ENCODE peak calls at places on chromosomes 16 and 17, in four cellular contexts. M, Q, U and C are unnamed samples.

GRCh38 chr16:57383276-57384247 is 11.3 kb downstream of the CX3CL1 start:
- DNase-seq in M (peak), Q (no peak), U (no peak), C (no peak)

GRCh38 chr17:74369665-74370490 is 2.6 kb downstream of the GPR142 start:
- DNase-seq in M (no peak), Q (no peak), U (no peak), C (no peak)

GRCh38 chr17:81863123-81863675 is 2.9 kb upstream of the P4HB start:
- DNase-seq in M (no peak), Q (no peak), U (no peak), C (no peak)

GRCh38 chr16:30656974-30657865 is 1.0 kb upstream of the FBRS start:
- DNase-seq in M (no peak), Q (no peak), U (no peak), C (no peak)

GRCh38 chr17:48613862-48614694 is 1.0 kb downstream of the HOXB8 start:
- DNase-seq in M (no peak), Q (no peak), U (no peak), C (no peak)

GRCh38 chr16:23710008-23710407 is 3.0 kb downstream of the ERN2 start:
- DNase-seq in M (no peak), Q (no peak), U (no peak), C (no peak)

GRCh38 chr17:11651089-11651488 is 52.8 kb downstream of the DNAH9 start:
- DNase-seq in M (no peak), Q (no peak), U (no peak), C (no peak)

GRCh38 chr16:7404217-7404616 is 71.6 kb downstream of the RBFOX1 start:
- DNase-seq in M (no peak), Q (no peak), U (no peak), C (no peak)

GRCh38 chr16:50592996-50593395 is 44.8 kb downstream of the NKD1 start:
- DNase-seq in M (no peak), Q (no peak), U (no peak), C (no peak)

GRCh38 chr17:862584-862983 is 80.4 kb downstream of the MRM3 start:
- DNase-seq in M (no peak), Q (no peak), U (no peak), C (no peak)

GRCh38 chr16:14324581-14324980 is 253.5 kb downstream of the MRTFB start:
- DNase-seq in M (peak), Q (no peak), U (no peak), C (no peak)

GRCh38 chr16:67411339-67411738 is 4.9 kb downstream of the ZDHHC1 start:
- DNase-seq in M (no peak), Q (no peak), U (no peak), C (no peak)

GRCh38 chr16:86396318-86396882 is 113.9 kb upstream of the FOXF1 start:
- DNase-seq in M (peak), Q (no peak), U (no peak), C (no peak)

GRCh38 chr17:43545383-43545632 is 832 bp downstream of the ETV4 start:
- DNase-seq in M (no peak), Q (peak), U (no peak), C (peak)

GRCh38 chr17:81258292-81258691 is 19.2 kb downstream of the NDUFAF8 start:
- DNase-seq in M (no peak), Q (no peak), U (no peak), C (no peak)

GRCh38 chr17:4194796-4195195 is 51.8 kb downstream of the CYB5D2 start:
- DNase-seq in M (no peak), Q (no peak), U (no peak), C (no peak)

GRCh38 chr16:10611825-10612342 is 31.5 kb upstream of the EMP2 start:
- DNase-seq in M (no peak), Q (no peak), U (no peak), C (no peak)

GRCh38 chr16:10613771-10614485 is 33.5 kb upstream of the EMP2 start:
- DNase-seq in M (no peak), Q (no peak), U (no peak), C (peak)

GRCh38 chr16:10610499-10611184 is 30.2 kb upstream of the EMP2 start:
- DNase-seq in M (no peak), Q (no peak), U (no peak), C (no peak)

GRCh38 chr16:10614685-10615084 is 34.3 kb upstream of the EMP2 start:
- DNase-seq in M (no peak), Q (no peak), U (no peak), C (no peak)

DNA sequence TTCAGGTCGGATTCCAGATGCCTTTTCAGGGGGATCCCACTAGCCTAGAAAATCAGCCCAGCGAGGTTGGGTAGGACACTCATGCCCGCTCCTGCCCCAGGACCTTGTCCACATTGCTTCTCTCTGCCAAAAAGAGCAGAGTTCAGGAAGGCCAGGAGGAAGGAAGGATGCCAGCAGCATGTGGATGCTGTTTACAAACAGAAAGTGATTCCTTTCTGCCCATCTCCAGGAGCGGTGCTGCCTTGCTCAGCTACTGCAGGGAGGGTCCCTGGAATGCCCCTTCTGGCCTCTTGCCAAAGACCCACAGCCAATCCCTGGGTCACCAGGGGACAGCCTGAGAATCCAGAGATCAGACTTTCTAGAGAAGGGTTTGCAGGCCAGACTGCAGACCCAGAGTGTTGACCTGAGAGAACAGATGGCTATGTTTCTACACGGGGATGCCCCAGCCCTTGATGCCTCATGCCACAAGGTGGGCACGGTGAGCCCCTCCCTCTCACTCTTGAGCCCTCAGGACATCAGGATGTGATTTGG is 32.3 kb upstream of the EMP2 start:
- DNase-seq in M (no peak), Q (no peak), U (no peak), C (no peak)
- TF ChIP-seq CTCF in M (no peak), Q (no peak), U (no peak), C (no peak)

GRCh38 chr17:36752096-36752888 is 150.9 kb downstream of the MRM1 start:
- DNase-seq in M (no peak), Q (no peak), U (no peak), C (no peak)

GRCh38 chr17:36756695-36757094 is 155.3 kb downstream of the MRM1 start:
- DNase-seq in M (no peak), Q (no peak), U (no peak), C (no peak)

GRCh38 chr17:36760425-36760824 is 159.0 kb downstream of the MRM1 start:
- DNase-seq in M (no peak), Q (no peak), U (no peak), C (no peak)

GRCh38 chr17:36750316-36750885 is 149.0 kb downstream of the MRM1 start:
- DNase-seq in M (no peak), Q (no peak), U (no peak), C (no peak)

GRCh38 chr17:36755586-36755985 is 154.2 kb downstream of the MRM1 start:
- DNase-seq in M (no peak), Q (no peak), U (no peak), C (peak)
- TF ChIP-seq CTCF in M (peak), Q (peak), U (peak), C (peak)

DNA sequence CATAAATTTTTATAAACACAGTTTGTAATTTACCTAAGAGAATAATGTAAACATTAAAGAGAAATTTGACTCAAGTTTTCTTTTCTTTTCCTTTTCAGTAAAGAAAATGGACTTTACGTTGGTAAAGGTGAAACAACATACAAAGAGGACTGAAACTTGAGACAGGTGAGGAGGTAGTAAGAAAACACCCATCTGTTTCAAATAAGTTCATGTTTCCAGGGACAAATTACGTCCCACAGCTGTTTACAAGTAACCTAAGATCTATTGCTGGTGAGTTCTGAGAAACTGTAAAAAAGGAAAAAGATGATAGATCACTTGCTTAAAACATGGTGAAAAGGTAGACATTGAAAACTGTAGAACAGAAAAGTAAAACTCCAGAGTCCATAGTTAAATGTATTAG is 4.8 kb upstream of the ABCA5 start:
- DNase-seq in M (no peak), Q (no peak), U (no peak), C (no peak)
- TF ChIP-seq CTCF in M (no peak), Q (no peak), U (no peak), C (no peak)

GRCh38 chr16:11232852-11233726 is 22.9 kb downstream of the SOCS1 start:
- DNase-seq in M (no peak), Q (peak), U (peak), C (peak)
- TF ChIP-seq CTCF in M (no peak), Q (no peak), U (no peak), C (peak)